ENCODE peak calls at places on chromosomes 13 and 19, in seven cellular contexts. Z, V, X, Q, B, N and F are unnamed samples.

GRCh38 chr13:53131361-53131760 is 102.7 kb downstream of the OLFM4 start:
- DNase-seq in Z (no peak), V (no peak), X (no peak), Q (no peak), B (no peak), N (no peak), F (no peak)

GRCh38 chr13:39410089-39410901 is 192.7 kb downstream of the LHFPL6 start:
- DNase-seq in Z (peak; percentile 38), V (no peak), X (no peak), Q (no peak), B (no peak), N (no peak), F (no peak)

GRCh38 chr13:44303681-44304432 is 69.8 kb upstream of the SERP2 start:
- DNase-seq in Z (no peak), V (peak; percentile 26), X (no peak), Q (no peak), B (peak; percentile 41), N (no peak), F (no peak)

GRCh38 chr13:81382236-81382635 is 1041.3 kb upstream of the SPRY2 start:
- DNase-seq in Z (peak; percentile 32), V (no peak), X (no peak), Q (no peak), B (no peak), N (no peak), F (no peak)

GRCh38 chr13:30119476-30119875 is 187.9 kb downstream of the KATNAL1 start:
- DNase-seq in Z (no peak), V (no peak), X (no peak), Q (no peak), B (peak; percentile 30), N (no peak), F (no peak)

GRCh38 chr13:25847635-25848616 is 203.9 kb downstream of the SHISA2 start:
- DNase-seq in Z (peak; percentile 26), V (no peak), X (no peak), Q (no peak), B (peak; percentile 42), N (no peak), F (no peak)

GRCh38 chr13:46667687-46668281 is 114.8 kb downstream of the LRCH1 start:
- DNase-seq in Z (no peak), V (no peak), X (no peak), Q (no peak), B (no peak), N (no peak), F (no peak)

GRCh38 chr19:7647156-7647555 is 10.2 kb downstream of the STXBP2 start:
- DNase-seq in Z (no peak), V (no peak), X (no peak), Q (no peak), B (no peak), N (no peak), F (no peak)

GRCh38 chr19:6103217-6103644 is 7.1 kb downstream of the RFX2 start:
- DNase-seq in Z (no peak), V (peak; percentile 85), X (peak; percentile 90), Q (no peak), B (peak; percentile 56), N (no peak), F (no peak)

GRCh38 chr13:20714161-20714560 is 10.7 kb downstream of the IL17D start:
- DNase-seq in Z (no peak), V (no peak), X (no peak), Q (no peak), B (no peak), N (no peak), F (no peak)

GRCh38 chr19:49109569-49110233 is 4.5 kb upstream of the LIN7B start:
- DNase-seq in Z (no peak), V (no peak), X (no peak), Q (no peak), B (no peak), N (no peak), F (no peak)

GRCh38 chr19:49107625-49108459 is 6.3 kb upstream of the LIN7B start:
- DNase-seq in Z (no peak), V (no peak), X (no peak), Q (no peak), B (no peak), N (no peak), F (no peak)

GRCh38 chr19:49109051-49109450 is 5.1 kb upstream of the LIN7B start:
- DNase-seq in Z (no peak), V (no peak), X (no peak), Q (no peak), B (no peak), N (no peak), F (no peak)

GRCh38 chr19:49104229-49104864 is 9.8 kb upstream of the LIN7B start:
- DNase-seq in Z (no peak), V (no peak), X (no peak), Q (no peak), B (no peak), N (no peak), F (no peak)

GRCh38 chr19:49106648-49107135 is 7.5 kb upstream of the LIN7B start:
- DNase-seq in Z (peak; percentile 81), V (peak; percentile 60), X (no peak), Q (peak; percentile 43), B (peak; percentile 61), N (no peak), F (no peak)
- H3K36me3 ChIP-seq in Z (peaks cover 10% of the 10 kb centered on the region), V (peaks cover 77% of the 10 kb centered on the region), X (peaks cover 75% of the 10 kb centered on the region), Q (peaks cover 61% of the 10 kb centered on the region), B (peaks cover 48% of the 10 kb centered on the region), N (peaks cover 50% of the 10 kb centered on the region), F (no peaks in the 10 kb centered on the region)

DNA sequence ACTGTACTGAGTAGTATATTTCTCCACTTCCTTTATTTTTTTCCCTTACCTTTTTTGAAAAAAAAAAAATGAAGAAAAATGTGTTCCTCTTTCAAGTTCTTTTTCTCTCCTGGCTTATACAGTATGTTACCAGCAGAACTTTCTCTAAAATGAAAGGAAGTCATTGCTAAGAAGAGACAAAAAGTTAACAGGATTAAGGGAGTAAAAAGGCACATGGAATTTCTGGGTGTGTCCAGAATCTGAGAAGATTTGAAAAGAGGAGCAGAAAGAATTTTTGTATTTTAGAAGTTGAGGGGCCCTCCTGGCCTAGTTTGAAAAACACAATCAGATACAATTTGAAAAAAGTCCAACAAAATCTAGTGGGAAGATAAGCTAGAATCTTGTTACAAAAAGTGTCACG is 21.0 kb upstream of the TRIM13 start:
- DNase-seq in Z (no peak), V (no peak), X (no peak), Q (no peak), B (no peak), N (no peak), F (no peak)
- TF ChIP-seq POLR2AphosphoS5 in Z (no peak), V (no peak), X (no peak), Q (no peak), B (no peak), N (no peak), F (no peak)

DNA sequence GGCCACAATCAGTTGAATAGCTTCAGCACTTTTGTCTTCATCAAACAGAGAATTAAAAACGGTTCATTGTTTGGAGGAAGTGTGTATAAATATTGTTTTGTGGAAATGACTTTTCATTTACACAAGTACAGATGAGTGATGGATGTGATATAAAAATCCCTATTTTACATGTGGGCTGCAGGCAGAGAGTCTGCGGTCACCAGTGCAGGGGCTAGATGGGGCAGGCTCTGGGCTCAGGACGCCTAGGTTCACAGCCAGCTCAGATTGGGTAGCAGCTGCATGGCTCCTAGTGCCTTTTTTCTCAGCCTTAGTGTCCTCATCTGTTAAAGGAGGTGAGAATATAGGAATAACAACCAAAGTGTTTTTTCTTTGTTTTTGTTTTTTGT is 9.8 kb downstream of the PPP5C start:
- DNase-seq in Z (no peak), V (no peak), X (no peak), Q (no peak), B (no peak), N (no peak), F (no peak)
- H3K36me3 ChIP-seq in Z (peaks cover 27% of the 10 kb centered on the region), V (peaks cover 60% of the 10 kb centered on the region), X (peaks cover 40% of the 10 kb centered on the region), Q (peaks cover 39% of the 10 kb centered on the region), B (peaks cover 16% of the 10 kb centered on the region), N (peaks cover 28% of the 10 kb centered on the region), F (no peaks in the 10 kb centered on the region)

GRCh38 chr19:33320636-33321035 is 18.3 kb upstream of the CEBPA start:
- DNase-seq in Z (no peak), V (no peak), X (no peak), Q (no peak), B (no peak), N (no peak), F (no peak)

GRCh38 chr19:33317522-33317921 is 15.2 kb upstream of the CEBPA start:
- DNase-seq in Z (no peak), V (no peak), X (no peak), Q (no peak), B (peak; percentile 39), N (no peak), F (no peak)

GRCh38 chr19:33311326-33311682 is 9.0 kb upstream of the CEBPA start:
- DNase-seq in Z (no peak), V (peak; percentile 68), X (no peak), Q (no peak), B (peak; percentile 60), N (no peak), F (no peak)

GRCh38 chr19:33312065-33312464 is 9.7 kb upstream of the CEBPA start:
- DNase-seq in Z (no peak), V (no peak), X (no peak), Q (no peak), B (no peak), N (no peak), F (no peak)

DNA sequence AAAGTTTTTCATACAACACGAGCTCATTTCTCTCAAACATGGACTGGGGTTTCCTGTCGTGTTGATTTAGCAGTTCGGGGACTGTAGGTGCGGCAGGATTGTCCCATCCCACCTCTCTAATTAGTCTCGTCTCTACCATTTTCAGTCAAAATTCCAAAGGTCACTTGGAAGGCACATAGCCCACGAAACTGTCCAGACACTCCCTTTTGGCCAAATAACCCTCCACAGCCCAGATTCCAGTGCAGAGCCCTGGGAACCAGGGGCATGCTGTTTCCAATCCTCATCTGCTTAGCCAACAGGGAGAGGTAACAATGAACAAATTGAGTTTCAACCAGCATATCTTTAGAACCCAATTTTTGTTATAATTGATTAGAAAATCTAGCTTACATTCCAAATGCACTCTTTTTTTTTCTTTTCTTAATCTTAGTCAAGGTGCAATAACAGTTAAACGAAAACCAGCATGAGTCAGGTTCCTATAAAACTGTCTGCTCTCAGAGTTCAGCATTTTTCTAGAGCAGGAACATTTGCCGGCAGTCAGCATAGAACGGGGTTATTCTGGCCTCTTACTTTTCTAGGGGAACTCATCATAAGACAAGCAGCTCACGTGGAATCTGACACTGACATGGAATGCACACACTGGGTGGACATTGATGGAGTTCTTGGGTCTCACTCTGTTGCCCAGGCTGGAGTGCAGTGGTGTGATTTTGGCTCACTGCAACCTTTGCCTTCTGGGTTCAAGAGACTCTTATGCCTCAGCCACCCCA is 14.4 kb upstream of the CEBPA start:
- DNase-seq in Z (no peak), V (no peak), X (no peak), Q (no peak), B (peak; percentile 68), N (no peak), F (no peak)
- TF ChIP-seq POLR2AphosphoS5 in Z (no peak), V (no peak), X (no peak), Q (no peak), B (no peak), N (no peak), F (no peak)

GRCh38 chr19:11833541-11833940 is 15.0 kb upstream of the ZNF439 start:
- DNase-seq in Z (no peak), V (no peak), X (no peak), Q (no peak), B (no peak), N (no peak), F (no peak)

GRCh38 chr19:11832253-11832912 is 16.1 kb upstream of the ZNF439 start:
- DNase-seq in Z (no peak), V (no peak), X (no peak), Q (no peak), B (no peak), N (no peak), F (no peak)
- H3K36me3 ChIP-seq in Z (peaks cover 22% of the 10 kb centered on the region), V (peaks cover 68% of the 10 kb centered on the region), X (peaks cover 48% of the 10 kb centered on the region), Q (peaks cover 21% of the 10 kb centered on the region), B (peaks cover 72% of the 10 kb centered on the region), N (peaks cover 1% of the 10 kb centered on the region), F (no peaks in the 10 kb centered on the region)